ENCODE peak calls at places on chromosome 21, in four cellular contexts. E is H9; S is CD4-positive, CD25-positive, alpha-beta regulatory T cell; N is neuronal stem cell. Z is an unnamed sample. For H3K27me3, the result is how much of the 10 kb centered on the place peaks cover.

GRCh38 chr21:45872902-45873301 is 108.7 kb upstream of the COL6A1 start:
- DNase-seq in E (no peak), S (no peak), N (no peak), Z (no peak)

GRCh38 chr21:19109694-19110093 is 706.1 kb upstream of the TMPRSS15 start:
- DNase-seq in E (no peak), S (no peak), N (no peak), Z (no peak)

GRCh38 chr21:34072145-34073031 is 990 bp upstream of the MRPS6 start:
- DNase-seq in E (no peak), S (no peak), N (no peak), Z (no peak)

GRCh38 chr21:29145354-29145782 is 14.9 kb downstream of the MAP3K7CL start:
- DNase-seq in E (no peak), S (no peak), N (no peak), Z (no peak)

GRCh38 chr21:24272527-24272938 is 1334.7 kb downstream of the MRPL39 start:
- DNase-seq in E (no peak), S (no peak), N (no peak), Z (no peak)

GRCh38 chr21:38817371-38818335 is 11.9 kb downstream of the ETS2 start:
- DNase-seq in E (no peak), S (no peak), N (no peak), Z (no peak)

GRCh38 chr21:26280715-26281310 is 110.2 kb upstream of the APP start:
- DNase-seq in E (no peak), S (no peak), N (no peak), Z (no peak)

GRCh38 chr21:32749662-32750061 is 21.8 kb upstream of the SYNJ1 start:
- DNase-seq in E (no peak), S (no peak), N (no peak), Z (no peak)

GRCh38 chr21:30882907-30883597 is 1.7 kb upstream of the KRTAP11-1 start:
- DNase-seq in E (no peak), S (no peak), N (no peak), Z (no peak)

GRCh38 chr21:30880914-30881313 is 466 bp downstream of the KRTAP11-1 start:
- DNase-seq in E (no peak), S (no peak), N (no peak), Z (no peak)

GRCh38 chr21:30881480-30881879 is at the start of gene KRTAP11-1:
- DNase-seq in E (no peak), S (no peak), N (no peak), Z (no peak)
- H3K27me3 ChIP-seq in E (under half), S (under half), N (under half), Z (under half)

GRCh38 chr21:36540700-36541099 is 60.8 kb upstream of the CLDN14 start:
- DNase-seq in E (no peak), S (no peak), N (no peak), Z (no peak)
- H3K27me3 ChIP-seq in E (under half), S (under half), N (under half), Z (under half)

GRCh38 chr21:42705346-42705745 is 51.9 kb downstream of the PDE9A start:
- DNase-seq in E (no peak), S (no peak), N (no peak), Z (no peak)
- H3K27me3 ChIP-seq in E (under half), S (under half), N (under half), Z (under half)

DNA sequence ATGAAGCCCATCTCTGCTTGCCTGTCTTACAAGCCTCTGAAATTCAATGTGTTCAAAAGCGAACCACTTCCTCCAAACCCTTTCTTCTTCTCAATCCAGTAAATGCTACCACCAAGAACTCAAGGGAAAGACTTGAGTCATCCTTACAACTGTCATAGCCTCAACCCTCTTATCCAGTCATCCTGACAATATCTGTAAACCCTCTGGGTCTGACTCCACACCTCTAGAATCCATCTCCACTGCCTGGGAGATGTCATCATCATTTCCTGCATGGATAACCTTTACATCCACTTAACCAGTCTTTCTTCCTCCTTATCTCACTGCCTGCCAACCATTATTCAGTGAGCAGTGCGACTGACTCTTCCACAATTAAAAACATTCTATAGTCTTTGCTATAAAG is 441.1 kb downstream of the SETD4 start:
- DNase-seq in E (no peak), S (no peak), N (no peak), Z (no peak)
- H3K27me3 ChIP-seq in E (under half), S (under half), N (under half), Z (under half)

DNA sequence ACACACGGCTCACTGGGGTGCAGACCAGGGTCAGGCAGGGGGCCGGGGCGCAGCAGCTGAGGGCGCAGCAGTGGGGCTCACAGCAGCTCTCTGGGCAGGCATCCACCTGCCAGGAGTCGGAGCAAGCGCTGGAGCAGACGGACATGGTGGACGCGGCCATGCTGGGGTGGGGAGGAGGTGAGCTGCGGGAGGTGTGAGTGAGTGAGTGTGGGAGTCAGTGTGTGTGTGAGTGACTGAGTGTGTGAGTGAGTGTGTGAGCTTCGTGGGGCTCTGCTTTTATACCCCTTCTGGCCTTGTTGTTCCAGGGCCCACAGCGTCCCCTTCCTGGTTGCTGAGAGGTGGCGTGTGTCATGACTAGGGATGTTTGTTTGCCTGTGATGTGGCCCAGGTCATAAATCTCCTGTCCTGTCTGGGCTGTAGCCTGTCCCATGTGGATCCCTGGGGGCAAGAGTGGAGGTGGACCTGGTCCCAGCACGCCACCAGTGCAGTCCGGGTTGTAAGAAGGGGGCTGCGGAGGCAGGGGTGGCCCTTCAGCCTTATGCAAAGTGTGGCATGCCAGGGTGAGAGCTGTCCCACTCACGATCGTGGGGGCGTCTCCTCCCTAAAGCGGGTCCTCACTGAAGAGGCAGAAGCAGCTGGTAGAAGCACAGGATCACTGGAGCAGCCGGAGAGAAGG is at the start of gene KRTAP10-1:
- DNase-seq in E (no peak), S (no peak), N (no peak), Z (no peak)
- H3K27me3 ChIP-seq in E (under half), S (under half), N (under half), Z (under half)